ENCODE peak calls at places on chromosomes 3 and 15, in seven cellular contexts. O is NCI-H1092 treated with DMSO at 0.1 percent for 48 hours; X is stimulated activated CD8-positive, alpha-beta memory T cell treated with anti-CD3 and anti-CD28 coated beads, Interleukin-4, amount 100 ng/mL, for 48 hours; U is activated CD4-positive, alpha-beta memory T cell treated with anti-CD3 and anti-CD28 coated beads, Interleukin-2, amount 10 ng/mL, durations not matched to agents 7 days and 5 days; N is fibroblast of lung; L is tibial artery; Q is ovary. B is an unnamed sample.

GRCh38 chr15:60407406-60407805 is 9.6 kb upstream of the ANXA2 start:
- DNase-seq in O (no peak), X (no peak), U (no peak), N (peak), L (no peak), Q (no peak), B (no peak)

GRCh38 chr3:33791477-33792166 is 6.8 kb upstream of the PDCD6IP start:
- DNase-seq in O (no peak), X (peak), U (peak), N (peak), L (no peak), Q (no peak), B (no peak)

GRCh38 chr3:141366285-141367037 is 1.8 kb upstream of the ZBTB38 start:
- DNase-seq in O (no peak), X (no peak), U (no peak), N (peak), L (peak), Q (peak), B (peak)

GRCh38 chr3:156175570-156175969 is 55.2 kb downstream of the KCNAB1 start:
- DNase-seq in O (no peak), X (no peak), U (no peak), N (no peak), L (no peak), Q (no peak), B (no peak)

GRCh38 chr3:147412917-147413711 is 3.9 kb downstream of the ZIC1 start:
- DNase-seq in O (no peak), X (no peak), U (no peak), N (no peak), L (no peak), Q (no peak), B (no peak)

GRCh38 chr15:31266712-31267111 is 59.9 kb upstream of the KLF13 start:
- DNase-seq in O (no peak), X (no peak), U (no peak), N (no peak), L (peak), Q (no peak), B (peak)

GRCh38 chr3:24956613-24957012 is 462.0 kb upstream of the THRB start:
- DNase-seq in O (no peak), X (no peak), U (no peak), N (no peak), L (no peak), Q (no peak), B (no peak)

GRCh38 chr3:134136604-134137003 is 106.9 kb upstream of the SLCO2A1 start:
- DNase-seq in O (no peak), X (no peak), U (no peak), N (no peak), L (no peak), Q (no peak), B (no peak)

GRCh38 chr3:128068156-128068620 is 16.0 kb downstream of the SEC61A1 start:
- DNase-seq in O (peak), X (no peak), U (no peak), N (peak), L (no peak), Q (no peak), B (no peak)

GRCh38 chr3:38843898-38844297 is 27.9 kb upstream of the SCN10A start:
- DNase-seq in O (no peak), X (no peak), U (no peak), N (peak), L (no peak), Q (no peak), B (no peak)

GRCh38 chr3:37645801-37646380 is 215.8 kb upstream of the CTDSPL start:
- DNase-seq in O (no peak), X (no peak), U (no peak), N (no peak), L (peak), Q (no peak), B (no peak)